ENCODE peak calls at places on chromosome 4, in seven cellular contexts. X is OCI-LY7, Q is PC-3, Y is mucosa of descending colon, L is colonic mucosa, P is tibial artery, B is astrocyte of the spinal cord. S is an unnamed sample.

GRCh38 chr4:147118523-147118922 is 172.9 kb upstream of the TTC29 start:
- DNase-seq in L (no peak), P (peak; percentile 47), Y (no peak), Q (no peak), X (no peak), B (peak; percentile 79), S (no peak)

GRCh38 chr4:123352240-123352945 is 44.2 kb upstream of the SPRY1 start:
- DNase-seq in P (no peak), L (no peak), Q (no peak), Y (no peak), X (peak; percentile 38), B (peak; percentile 93), S (no peak)

GRCh38 chr4:135598151-135598550 is 1396.6 kb upstream of the PABPC4L start:
- DNase-seq in B (peak; percentile 52), L (no peak), X (no peak), P (no peak), Q (no peak), Y (no peak), S (no peak)

GRCh38 chr4:136893638-136894037 is 638.7 kb downstream of the PCDH18 start:
- DNase-seq in B (no peak), L (no peak), P (no peak), X (no peak), Y (no peak), Q (no peak), S (no peak)

GRCh38 chr4:138576684-138577083 is 334.5 kb upstream of the SLC7A11 start:
- DNase-seq in P (no peak), B (peak; percentile 51), Q (peak; percentile 64), L (no peak), Y (no peak), X (peak; percentile 24), S (no peak)

GRCh38 chr4:76706581-76706980 is 191.4 kb downstream of the SOWAHB start:
- DNase-seq in L (no peak), P (no peak), Q (no peak), Y (no peak), X (no peak), B (no peak), S (no peak)

GRCh38 chr4:70505152-70505748 is 13.1 kb upstream of the AMTN start:
- DNase-seq in L (peak; percentile 50), Q (peak; percentile 81), B (peak; percentile 45), P (peak; percentile 30), Y (peak; percentile 60), X (peak; percentile 59), S (peak; percentile 13)

GRCh38 chr4:3671571-3672464 is 94.4 kb upstream of the ADRA2C start:
- DNase-seq in X (no peak), Y (no peak), P (no peak), B (no peak), L (no peak), Q (peak; percentile 52), S (no peak)

GRCh38 chr4:182806259-182807252 is 110.6 kb downstream of the DCTD start:
- DNase-seq in B (peak; percentile 73), L (peak; percentile 74), Y (peak; percentile 76), Q (peak; percentile 66), X (peak; percentile 37), P (peak; percentile 55), S (no peak)

GRCh38 chr4:3480528-3481112 is 17.5 kb downstream of the DOK7 start:
- DNase-seq in L (peak; percentile 87), Y (peak; percentile 88), Q (peak; percentile 74), X (peak; percentile 66), P (peak; percentile 56), B (peak; percentile 75), S (no peak)

GRCh38 chr4:38930199-38930598 is 62.6 kb downstream of the FAM114A1 start:
- DNase-seq in X (no peak), P (no peak), B (no peak), Q (no peak), Y (no peak), L (no peak), S (no peak)

GRCh38 chr4:98864560-98864959 is 64.4 kb downstream of the EIF4E start:
- DNase-seq in L (peak; percentile 28), B (no peak), P (no peak), Q (peak; percentile 77), X (no peak), Y (no peak), S (peak; percentile 4)

GRCh38 chr4:156838761-156839160 is 132.8 kb downstream of the PDGFC start:
- DNase-seq in Q (no peak), L (no peak), B (no peak), P (no peak), Y (no peak), X (no peak), S (no peak)

GRCh38 chr4:73456177-73457022 is 20.4 kb downstream of the AFP start:
- DNase-seq in Y (no peak), L (no peak), B (no peak), P (no peak), X (no peak), Q (no peak), S (no peak)

GRCh38 chr4:189792819-189793618 is 147.7 kb upstream of the FRG1 start:
- DNase-seq in B (peak; percentile 33), Y (peak; percentile 73), P (peak; percentile 27), L (peak; percentile 63), Q (peak; percentile 67), X (peak; percentile 33), S (peak; percentile 16)

GRCh38 chr4:139552908-139553307 is 3.1 kb downstream of the SETD7 start:
- DNase-seq in Q (no peak), P (peak; percentile 43), Y (no peak), L (no peak), B (no peak), X (no peak), S (no peak)

GRCh38 chr4:54581807-54582206 is 76.0 kb upstream of the KIT start:
- DNase-seq in L (no peak), B (no peak), Y (no peak), X (no peak), P (no peak), Q (no peak), S (no peak)

GRCh38 chr4:83040269-83040668 is 5.3 kb downstream of the COPS4 start:
- DNase-seq in B (no peak), X (no peak), Q (no peak), L (no peak), Y (no peak), P (no peak), S (no peak)
- TF ChIP-seq CTCF in B (no peak), X (no peak), Q (no peak), L (no peak), Y (no peak), P (no peak), S (no peak)

GRCh38 chr4:144645102-144645469 is 870 bp upstream of the HHIP start:
- DNase-seq in B (peak; percentile 35), P (no peak), L (no peak), Q (no peak), X (no peak), Y (peak; percentile 28), S (no peak)
- H3K4me3 ChIP-seq in B (peak overlapping the region; percentile 87), P (peak overlapping the region; percentile 66), L (peak overlapping the region; percentile 27), Q (no peak overlapping the region), X (no peak overlapping the region), Y (no peak overlapping the region), S (no peak overlapping the region)

GRCh38 chr4:154018659-154019058 is 229.8 kb upstream of the SFRP2 start:
- DNase-seq in X (no peak), Y (no peak), Q (no peak), B (no peak), L (no peak), P (no peak), S (no peak)

GRCh38 chr4:154029171-154029570 is 240.3 kb upstream of the SFRP2 start:
- DNase-seq in Q (no peak), L (no peak), X (no peak), B (no peak), Y (no peak), P (no peak), S (no peak)

GRCh38 chr4:154024097-154024496 is 235.2 kb upstream of the SFRP2 start:
- DNase-seq in Q (no peak), Y (no peak), L (no peak), X (no peak), P (no peak), B (no peak), S (no peak)
- TF ChIP-seq CTCF in Q (peak; percentile 34), Y (no peak), L (no peak), X (peak; percentile 51), P (no peak), B (peak; percentile 28), S (no peak)

GRCh38 chr4:8841678-8842268 is 29.9 kb downstream of the HMX1 start:
- DNase-seq in Q (no peak), Y (no peak), L (no peak), B (no peak), P (peak; percentile 7), X (no peak), S (no peak)
- H3K4me3 ChIP-seq in Q (no peak overlapping the region), Y (no peak overlapping the region), L (no peak overlapping the region), B (no peak overlapping the region), P (no peak overlapping the region), X (no peak overlapping the region), S (no peak overlapping the region)

DNA sequence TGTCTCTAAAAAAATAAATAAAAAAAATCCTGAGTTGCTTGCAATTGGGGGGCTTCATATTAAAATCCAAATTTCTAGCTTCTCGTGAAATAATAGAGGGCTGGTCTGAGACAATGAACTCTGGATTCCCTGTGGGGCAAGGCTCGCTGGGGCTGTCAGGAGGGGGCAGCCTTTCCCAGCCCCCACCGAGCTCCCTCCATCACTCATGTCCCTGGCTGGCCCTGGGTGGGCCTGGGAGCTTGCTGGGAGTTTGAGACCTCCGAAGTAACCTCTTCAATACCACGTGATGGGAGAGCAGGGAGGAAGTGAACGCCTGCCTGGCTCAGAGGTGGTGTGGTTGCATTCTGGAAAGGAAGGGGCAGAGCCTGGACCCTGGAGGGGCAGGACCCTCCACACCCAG is 54.0 kb upstream of the AFAP1 start:
- DNase-seq in P (no peak), X (no peak), Q (no peak), Y (no peak), L (no peak), B (no peak), S (no peak)
- TF ChIP-seq CTCF in P (no peak), X (no peak), Q (no peak), Y (no peak), L (no peak), B (no peak), S (no peak)

GRCh38 chr4:176195184-176195978 is at the start of gene SPATA4:
- DNase-seq in L (peak; percentile 94), P (peak; percentile 94), B (peak; percentile 93), Q (peak; percentile 76), Y (peak; percentile 96), X (peak; percentile 85), S (peak; percentile 90)

GRCh38 chr4:176193126-176193525 is 2.3 kb downstream of the SPATA4 start:
- DNase-seq in X (no peak), L (no peak), B (peak; percentile 27), P (no peak), Y (no peak), Q (peak; percentile 46), S (no peak)

GRCh38 chr4:176193898-176194297 is 1.5 kb downstream of the SPATA4 start:
- DNase-seq in Q (peak; percentile 84), B (peak; percentile 67), P (no peak), L (no peak), Y (no peak), X (no peak), S (no peak)

GRCh38 chr4:176198316-176198903 is 3.0 kb upstream of the SPATA4 start:
- DNase-seq in Y (no peak), X (no peak), Q (no peak), P (no peak), B (no peak), L (no peak), S (no peak)
- H3K4me3 ChIP-seq in Y (no peak overlapping the region), X (no peak overlapping the region), Q (no peak overlapping the region), P (no peak overlapping the region), B (no peak overlapping the region), L (no peak overlapping the region), S (no peak overlapping the region)

S was measured in GM12864.